ENCODE peak calls at places on chromosomes 11 and 22, in eight cellular contexts. F is kidney glomerular epithelial cell, O is AG04450, H is GM19239, A is A549, R is fibroblast of pulmonary artery, I is T-cell, E is pancreas. Y is an unnamed sample.

GRCh38 chr22:20561882-20562281 is 54.5 kb downstream of the MED15 start:
- DNase-seq in F (no peak), O (no peak), H (no peak), A (no peak), R (no peak), I (no peak), E (no peak), Y (no peak)

GRCh38 chr11:69635804-69636511 is 5.0 kb upstream of the CCND1 start:
- DNase-seq in F (no peak), O (no peak), H (no peak), A (no peak), R (no peak), I (no peak), E (no peak), Y (no peak)

GRCh38 chr22:39731881-39732555 is 161.5 kb downstream of the CACNA1I start:
- DNase-seq in F (no peak), O (no peak), H (no peak), A (no peak), R (no peak), I (no peak), E (no peak), Y (no peak)

GRCh38 chr22:35743466-35743865 is 25.8 kb downstream of the APOL5 start:
- DNase-seq in F (no peak), O (no peak), H (no peak), A (no peak), R (no peak), I (no peak), E (no peak), Y (no peak)

GRCh38 chr22:35955546-35955945 is 73.1 kb downstream of the RBFOX2 start:
- DNase-seq in F (no peak), O (no peak), H (no peak), A (no peak), R (no peak), I (no peak), E (no peak), Y (no peak)

GRCh38 chr11:102453286-102453797 is 777 bp upstream of the TMEM123 start:
- DNase-seq in F (peak; percentile 76), O (no peak), H (no peak), A (no peak), R (no peak), I (no peak), E (no peak), Y (no peak)

GRCh38 chr11:31254411-31254810 is 115.1 kb downstream of the DCDC1 start:
- DNase-seq in F (no peak), O (no peak), H (no peak), A (no peak), R (peak; percentile 55), I (no peak), E (no peak), Y (no peak)

GRCh38 chr22:44179989-44180705 is 578 bp upstream of the PARVG start:
- DNase-seq in F (no peak), O (no peak), H (no peak), A (no peak), R (no peak), I (no peak), E (no peak), Y (no peak)

GRCh38 chr11:128525411-128526243 is 61.7 kb downstream of the ETS1 start:
- DNase-seq in F (peak; percentile 30), O (no peak), H (no peak), A (no peak), R (no peak), I (no peak), E (no peak), Y (no peak)

GRCh38 chr11:34278708-34279297 is 79.0 kb downstream of the ABTB2 start:
- DNase-seq in F (no peak), O (no peak), H (peak; percentile 49), A (no peak), R (no peak), I (no peak), E (no peak), Y (no peak)

GRCh38 chr11:31325162-31325561 is 44.4 kb downstream of the DCDC1 start:
- DNase-seq in F (peak; percentile 50), O (no peak), H (no peak), A (no peak), R (peak; percentile 86), I (no peak), E (no peak), Y (no peak)

GRCh38 chr11:117415358-117415896 is 87.8 kb downstream of the CEP164 start:
- DNase-seq in F (no peak), O (no peak), H (no peak), A (no peak), R (no peak), I (no peak), E (no peak), Y (no peak)

GRCh38 chr22:38240734-38241252 is 32.0 kb downstream of the TMEM184B start:
- DNase-seq in F (peak; percentile 72), O (peak; percentile 56), H (no peak), A (peak; percentile 47), R (peak; percentile 88), I (no peak), E (peak; percentile 61), Y (no peak)

GRCh38 chr11:24312464-24313238 is 184.2 kb upstream of the LUZP2 start:
- DNase-seq in F (no peak), O (peak; percentile 30), H (no peak), A (no peak), R (peak; percentile 98), I (no peak), E (no peak), Y (no peak)

GRCh38 chr11:108062336-108062735 is 53.6 kb downstream of the CUL5 start:
- DNase-seq in F (no peak), O (no peak), H (no peak), A (no peak), R (no peak), I (no peak), E (no peak), Y (no peak)

GRCh38 chr22:23315341-23315917 is 135.1 kb downstream of the BCR start:
- DNase-seq in F (peak; percentile 0), O (no peak), H (no peak), A (peak; percentile 13), R (peak; percentile 74), I (peak; percentile 61), E (no peak), Y (no peak)

GRCh38 chr11:20604864-20605601 is 5.6 kb downstream of the SLC6A5 start:
- DNase-seq in F (no peak), O (no peak), H (no peak), A (no peak), R (no peak), I (no peak), E (no peak), Y (no peak)

GRCh38 chr11:58922475-58922874 is 16.8 kb upstream of the GLYATL1 start:
- DNase-seq in F (no peak), O (no peak), H (no peak), A (no peak), R (no peak), I (no peak), E (no peak), Y (no peak)

GRCh38 chr22:33038131-33038772 is 19.9 kb downstream of the SYN3 start:
- DNase-seq in F (no peak), O (no peak), H (no peak), A (no peak), R (peak; percentile 11), I (no peak), E (no peak), Y (no peak)

GRCh38 chr22:39940757-39941305 is 19.4 kb upstream of the TMA7B start:
- DNase-seq in F (no peak), O (no peak), H (no peak), A (no peak), R (no peak), I (no peak), E (no peak), Y (no peak)

GRCh38 chr11:126890561-126890960 is 110.0 kb downstream of the KIRREL3 start:
- DNase-seq in F (no peak), O (no peak), H (no peak), A (no peak), R (no peak), I (no peak), E (no peak), Y (no peak)

GRCh38 chr11:290621-291231 is 1.8 kb downstream of the PGGHG start:
- DNase-seq in F (no peak), O (no peak), H (no peak), A (no peak), R (no peak), I (peak; percentile 3), E (peak; percentile 18), Y (no peak)

GRCh38 chr11:94771390-94771789 is 3.2 kb downstream of the AMOTL1 start:
- DNase-seq in F (no peak), O (no peak), H (no peak), A (no peak), R (no peak), I (no peak), E (no peak), Y (no peak)

GRCh38 chr11:34959770-34960169 is 43.4 kb downstream of the PDHX start:
- DNase-seq in F (no peak), O (no peak), H (no peak), A (no peak), R (no peak), I (no peak), E (no peak), Y (no peak)

GRCh38 chr11:1054143-1055108 is 17.9 kb upstream of the MUC6 start:
- DNase-seq in F (no peak), O (no peak), H (no peak), A (no peak), R (no peak), I (no peak), E (peak; percentile 16), Y (no peak)

GRCh38 chr22:46131151-46131587 is 19.2 kb upstream of the PPARA start:
- DNase-seq in F (no peak), O (no peak), H (no peak), A (no peak), R (no peak), I (no peak), E (no peak), Y (no peak)

GRCh38 chr11:7643323-7643722 is 30.0 kb downstream of the CYB5R2 start:
- DNase-seq in F (no peak), O (no peak), H (no peak), A (no peak), R (no peak), I (no peak), E (no peak), Y (no peak)

GRCh38 chr22:16988257-16988656 is 19.8 kb downstream of the GAB4 start:
- DNase-seq in F (no peak), O (no peak), H (no peak), A (no peak), R (no peak), I (no peak), E (no peak), Y (no peak)

GRCh38 chr11:112666253-112666652 is 295.0 kb upstream of the NCAM1 start:
- DNase-seq in F (no peak), O (no peak), H (no peak), A (no peak), R (no peak), I (no peak), E (no peak), Y (no peak)

GRCh38 chr11:128595221-128595620 is 7.9 kb upstream of the ETS1 start:
- DNase-seq in F (peak; percentile 68), O (no peak), H (no peak), A (no peak), R (peak; percentile 18), I (no peak), E (no peak), Y (no peak)

GRCh38 chr11:86208572-86208971 is 36.0 kb upstream of the EED start:
- DNase-seq in F (no peak), O (no peak), H (no peak), A (no peak), R (no peak), I (no peak), E (no peak), Y (no peak)

GRCh38 chr22:30043181-30043580 is 37.1 kb upstream of the HORMAD2 start:
- DNase-seq in F (no peak), O (no peak), H (no peak), A (no peak), R (no peak), I (no peak), E (no peak), Y (no peak)

GRCh38 chr22:32354360-32355351 is 3.0 kb upstream of the RFPL3 start:
- DNase-seq in F (peak; percentile 25), O (peak; percentile 2), H (no peak), A (no peak), R (peak; percentile 55), I (no peak), E (no peak), Y (no peak)

GRCh38 chr11:2211113-2211971 is 39.7 kb upstream of the TH start:
- DNase-seq in F (no peak), O (no peak), H (no peak), A (no peak), R (no peak), I (no peak), E (peak; percentile 68), Y (no peak)